ENCODE peak calls at places on chromosomes 5 and 9, in eight cellular contexts. S, H, Q, C, M, F, O and Y are unnamed samples.

GRCh38 chr5:113195197-113195715 is 218.7 kb downstream of the DCP2 start:
- DNase-seq in S (no peak), H (no peak), Q (no peak), C (no peak), M (no peak), F (no peak), O (no peak), Y (no peak)

GRCh38 chr5:79756102-79756501 is 66.5 kb downstream of the CMYA5 start:
- DNase-seq in S (no peak), H (no peak), Q (no peak), C (no peak), M (no peak), F (no peak), O (no peak), Y (no peak)

GRCh38 chr5:114362977-114363721 is 1.3 kb downstream of the KCNN2 start:
- DNase-seq in S (no peak), H (no peak), Q (no peak), C (no peak), M (peak; percentile 30), F (peak; percentile 9), O (peak; percentile 40), Y (peak; percentile 34)

GRCh38 chr5:143033535-143034260 is 263.5 kb downstream of the ARHGAP26 start:
- DNase-seq in S (no peak), H (no peak), Q (no peak), C (no peak), M (no peak), F (peak; percentile 97), O (no peak), Y (no peak)

GRCh38 chr5:35938518-35939227 is at the start of gene CAPSL:
- DNase-seq in S (no peak), H (peak; percentile 63), Q (peak; percentile 32), C (peak; percentile 56), M (peak; percentile 95), F (peak; percentile 66), O (peak; percentile 88), Y (peak; percentile 73)

GRCh38 chr9:69731348-69731747 is 28.5 kb downstream of the PTAR1 start:
- DNase-seq in S (no peak), H (no peak), Q (no peak), C (no peak), M (no peak), F (no peak), O (no peak), Y (no peak)

GRCh38 chr5:101045689-101046088 is 142.6 kb upstream of the ST8SIA4 start:
- DNase-seq in S (no peak), H (peak; percentile 2), Q (peak; percentile 25), C (no peak), M (no peak), F (no peak), O (no peak), Y (no peak)

GRCh38 chr5:25006734-25007133 is 362.0 kb upstream of the CDH10 start:
- DNase-seq in S (no peak), H (peak; percentile 69), Q (peak; percentile 50), C (no peak), M (no peak), F (peak; percentile 5), O (no peak), Y (no peak)

GRCh38 chr5:171369898-171370297 is 17.8 kb upstream of the NPM1 start:
- DNase-seq in S (no peak), H (no peak), Q (no peak), C (no peak), M (no peak), F (no peak), O (no peak), Y (no peak)

GRCh38 chr5:54612711-54613110 is 95.2 kb downstream of the SNX18 start:
- DNase-seq in S (no peak), H (no peak), Q (no peak), C (no peak), M (no peak), F (no peak), O (no peak), Y (no peak)

GRCh38 chr9:69243116-69243515 is 69.0 kb downstream of the TJP2 start:
- DNase-seq in S (no peak), H (no peak), Q (no peak), C (no peak), M (no peak), F (no peak), O (no peak), Y (no peak)

GRCh38 chr9:6715755-6716643 is 41.8 kb upstream of the KDM4C start:
- DNase-seq in S (no peak), H (no peak), Q (no peak), C (peak; percentile 18), M (peak; percentile 58), F (no peak), O (peak; percentile 88), Y (peak; percentile 58)

GRCh38 chr5:1108008-1108864 is 3.6 kb downstream of the SLC12A7 start:
- DNase-seq in S (no peak), H (no peak), Q (no peak), C (no peak), M (no peak), F (no peak), O (no peak), Y (no peak)

GRCh38 chr5:1110260-1110929 is 1.5 kb downstream of the SLC12A7 start:
- DNase-seq in S (no peak), H (no peak), Q (no peak), C (no peak), M (no peak), F (no peak), O (peak; percentile 74), Y (no peak)

GRCh38 chr5:1108865-1109174 is 3.0 kb downstream of the SLC12A7 start:
- DNase-seq in S (no peak), H (no peak), Q (no peak), C (no peak), M (no peak), F (no peak), O (no peak), Y (no peak)

GRCh38 chr5:1110930-1111726 is 735 bp downstream of the SLC12A7 start:
- DNase-seq in S (no peak), H (no peak), Q (no peak), C (no peak), M (no peak), F (no peak), O (peak; percentile 51), Y (no peak)

GRCh38 chr5:1109542-1110259 is 2.2 kb downstream of the SLC12A7 start:
- DNase-seq in S (no peak), H (no peak), Q (no peak), C (no peak), M (no peak), F (no peak), O (no peak), Y (no peak)
- H3K27ac ChIP-seq in S (no peak overlapping the region), H (no peak overlapping the region), Q (no peak overlapping the region), C (no peak overlapping the region), M (no peak overlapping the region), F (no peak overlapping the region), O (peak overlapping the region; percentile 74), Y (no peak overlapping the region)

GRCh38 chr9:127866535-127866934 is 10.9 kb downstream of the AK1 start:
- DNase-seq in S (no peak), H (no peak), Q (no peak), C (no peak), M (no peak), F (no peak), O (no peak), Y (no peak)
- TF ChIP-seq CTCF in S (no peak), H (no peak), Q (no peak), C (no peak), M (no peak), F (no peak), O (no peak), Y (no peak)

GRCh38 chr5:88398316-88398715 is 129.7 kb upstream of the TMEM161B start:
- DNase-seq in S (no peak), H (no peak), Q (no peak), C (no peak), M (no peak), F (no peak), O (no peak), Y (no peak)
- H3K27ac ChIP-seq in S (no peak overlapping the region), H (peak overlapping the region; percentile 27), Q (no peak overlapping the region), C (no peak overlapping the region), M (no peak overlapping the region), F (no peak overlapping the region), O (no peak overlapping the region), Y (no peak overlapping the region)

GRCh38 chr5:175460126-175460525 is 16.1 kb upstream of the DRD1 start:
- DNase-seq in S (no peak), H (peak; percentile 21), Q (peak; percentile 33), C (no peak), M (no peak), F (peak; percentile 23), O (no peak), Y (no peak)
- TF ChIP-seq CTCF in S (peak; percentile 16), H (peak; percentile 48), Q (peak; percentile 48), C (no peak), M (peak; percentile 63), F (peak; percentile 19), O (peak; percentile 23), Y (peak; percentile 33)

GRCh38 chr9:132075853-132076252 is 3.8 kb downstream of the MED27 start:
- DNase-seq in S (no peak), H (no peak), Q (no peak), C (no peak), M (no peak), F (peak; percentile 82), O (no peak), Y (no peak)

GRCh38 chr9:132077881-132078280 is 1.8 kb downstream of the MED27 start:
- DNase-seq in S (no peak), H (no peak), Q (no peak), C (no peak), M (no peak), F (no peak), O (no peak), Y (no peak)

GRCh38 chr9:132078369-132079356 is 1.0 kb downstream of the MED27 start:
- DNase-seq in S (peak; percentile 31), H (peak; percentile 88), Q (no peak), C (no peak), M (no peak), F (peak; percentile 68), O (peak; percentile 16), Y (peak; percentile 38)

GRCh38 chr9:132082188-132082587 is 2.5 kb upstream of the MED27 start:
- DNase-seq in S (no peak), H (no peak), Q (no peak), C (no peak), M (no peak), F (no peak), O (no peak), Y (no peak)

DNA sequence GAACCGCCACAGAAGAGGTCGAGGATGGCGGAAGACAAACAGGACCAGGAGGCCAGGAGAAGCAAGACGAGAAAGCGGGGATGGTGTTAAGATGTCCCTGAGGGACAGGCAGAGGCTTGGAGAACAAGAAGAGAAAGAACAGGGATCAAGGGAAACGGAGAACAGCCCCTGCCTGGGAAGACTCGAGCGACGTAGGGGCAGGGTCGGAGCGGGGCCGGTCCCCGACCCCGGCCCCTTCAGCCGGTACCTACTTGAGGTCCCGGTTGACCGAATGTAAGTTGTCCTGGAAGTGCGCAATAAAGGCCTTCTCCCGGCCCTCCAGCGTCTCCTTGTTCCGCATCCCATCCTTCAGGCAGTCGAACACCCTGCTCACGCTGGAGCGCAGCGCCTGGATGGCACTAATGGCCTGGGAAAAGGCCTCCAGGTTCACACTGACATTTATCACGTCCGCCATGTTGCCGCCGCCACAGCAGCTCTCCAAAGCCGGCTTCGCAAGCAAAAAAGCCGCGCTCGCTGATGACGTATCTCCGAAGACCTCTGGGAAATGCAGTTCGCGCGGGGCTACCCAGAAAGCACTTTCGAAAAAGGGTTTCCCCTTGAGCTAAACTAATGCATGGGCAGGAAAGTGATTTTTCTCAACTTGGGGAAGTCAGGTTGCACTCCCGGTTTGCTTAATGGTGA is at the start of gene MED27:
- DNase-seq in S (peak; percentile 78), H (peak; percentile 95), Q (peak; percentile 96), C (peak; percentile 93), M (peak; percentile 92), F (peak; percentile 86), O (peak; percentile 96), Y (peak; percentile 90)
- H3K27ac ChIP-seq in S (peak within 1 kb of the TSS; percentile 58), H (peak within 1 kb of the TSS; percentile 71), Q (no peak within 1 kb of the TSS), C (peak within 1 kb of the TSS; percentile 71), M (no peak within 1 kb of the TSS), F (peak within 1 kb of the TSS; percentile 87), O (no peak within 1 kb of the TSS), Y (no peak within 1 kb of the TSS)